ENCODE peak calls at places on chromosomes 4 and X, in five cellular contexts. V is endothelial cell, D is RCC 7860, J is putamen, U is NCI-H1694 treated with DMSO at 0.1 percent for 48 hours. M is an unnamed sample.

GRCh38 chr4:52201705-52202104 is 150.6 kb downstream of the SPATA18 start:
- DNase-seq in J (no peak), U (no peak), D (no peak), V (no peak), M (no peak)

GRCh38 chr4:189497996-189498395 is 442.7 kb upstream of the FRG1 start:
- DNase-seq in D (no peak), V (no peak), U (no peak), J (no peak), M (no peak)

GRCh38 chr4:23930750-23931488 is 41.1 kb upstream of the PPARGC1A start:
- DNase-seq in U (no peak), J (no peak), V (no peak), D (peak; percentile 90), M (peak; percentile 44)

GRCh38 chr4:102477657-102478056 is 23.5 kb upstream of the NFKB1 start:
- DNase-seq in U (no peak), V (no peak), J (no peak), D (no peak), M (no peak)

GRCh38 chr4:151169900-151170299 is 70.5 kb downstream of the RPS3A start:
- DNase-seq in D (no peak), V (no peak), U (no peak), J (no peak), M (no peak)

GRCh38 chrX:57380026-57380796 is 93.7 kb downstream of the FAAH2 start:
- DNase-seq in U (no peak), D (no peak), V (no peak), J (no peak), M (no peak)

GRCh38 chr4:141058739-141059507 is 74.3 kb downstream of the RNF150 start:
- DNase-seq in D (no peak), U (no peak), J (no peak), V (no peak), M (no peak)

GRCh38 chrX:83022020-83022419 is 486.1 kb upstream of the POU3F4 start:
- DNase-seq in U (no peak), V (no peak), J (no peak), D (peak; percentile 5), M (peak; percentile 54)

GRCh38 chr4:148076964-148077363 is 345.1 kb downstream of the ARHGAP10 start:
- DNase-seq in D (no peak), J (no peak), U (no peak), V (no peak), M (no peak)

GRCh38 chr4:100591156-100591876 is 73.5 kb upstream of the EMCN start:
- DNase-seq in J (no peak), U (peak; percentile 7), D (no peak), V (no peak), M (no peak)

GRCh38 chr4:14862881-14863280 is 139.4 kb upstream of the CPEB2 start:
- DNase-seq in U (no peak), J (no peak), V (no peak), D (no peak), M (no peak)

GRCh38 chr4:17511041-17511949 is 595 bp downstream of the QDPR start:
- DNase-seq in J (peak; percentile 53), V (peak; percentile 46), U (no peak), D (no peak), M (no peak)

GRCh38 chr4:148060264-148061138 is 328.6 kb downstream of the ARHGAP10 start:
- DNase-seq in D (no peak), U (no peak), J (no peak), V (no peak), M (no peak)

GRCh38 chrX:134624046-134624430 is 34.2 kb downstream of the PLAC1 start:
- DNase-seq in D (peak; percentile 7), V (no peak), J (no peak), U (no peak), M (no peak)

GRCh38 chrX:146934256-146934655 is 119.7 kb upstream of the CXorf51A start:
- DNase-seq in D (no peak), U (no peak), V (no peak), J (no peak), M (no peak)

GRCh38 chr4:7938513-7939376 is 916 bp downstream of the AFAP1 start:
- DNase-seq in D (no peak), V (peak; percentile 45), J (no peak), U (no peak), M (no peak)

GRCh38 chrX:133435544-133436124 is 20.3 kb upstream of the GPC4 start:
- DNase-seq in J (no peak), D (no peak), U (no peak), V (no peak), M (no peak)

GRCh38 chrX:46710425-46710824 is 48.5 kb downstream of the SLC9A7 start:
- DNase-seq in J (no peak), U (no peak), D (peak; percentile 60), V (no peak), M (no peak)

GRCh38 chrX:85221361-85221760 is 22.2 kb downstream of the SATL1 start:
- DNase-seq in J (no peak), V (no peak), D (no peak), U (no peak), M (no peak)

GRCh38 chrX:144327515-144327914 is 443.6 kb downstream of the UBE2NL start:
- DNase-seq in U (no peak), J (no peak), V (no peak), D (no peak), M (no peak)

GRCh38 chr4:110823251-110823650 is 200.4 kb upstream of the PITX2 start:
- DNase-seq in J (no peak), D (peak; percentile 17), V (no peak), U (no peak), M (no peak)

GRCh38 chrX:13646154-13646549 is 6.8 kb upstream of the TCEANC start:
- DNase-seq in U (peak; percentile 26), V (peak; percentile 50), D (no peak), J (peak; percentile 45), M (no peak)

GRCh38 chr4:147780137-147780777 is 48.4 kb downstream of the ARHGAP10 start:
- DNase-seq in J (no peak), U (no peak), V (no peak), D (no peak), M (no peak)

GRCh38 chr4:73066928-73067327 is 2.6 kb downstream of the COX18 start:
- DNase-seq in U (no peak), J (no peak), V (no peak), D (no peak), M (no peak)

GRCh38 chr4:89072921-89073320 is 15.9 kb upstream of the FAM13A start:
- DNase-seq in U (no peak), D (no peak), J (no peak), V (no peak), M (no peak)

GRCh38 chr4:17642404-17642783 is 28.0 kb downstream of the MED28 start:
- DNase-seq in U (no peak), D (no peak), J (no peak), V (no peak), M (no peak)

GRCh38 chr4:19832388-19832787 is 419.3 kb upstream of the SLIT2 start:
- DNase-seq in D (no peak), V (no peak), J (no peak), U (no peak), M (no peak)

GRCh38 chr4:82797591-82798081 is 960 bp downstream of the SCD5 start:
- DNase-seq in U (no peak), D (no peak), J (no peak), V (no peak), M (no peak)

GRCh38 chrX:150761176-150761818 is 68.1 kb downstream of the MTMR1 start:
- DNase-seq in V (no peak), J (no peak), D (no peak), U (no peak), M (no peak)

GRCh38 chr4:155807021-155807420 is 48.2 kb downstream of the GUCY1B1 start:
- DNase-seq in D (no peak), J (no peak), U (no peak), V (no peak), M (no peak)

GRCh38 chrX:131677655-131678628 is 134.1 kb downstream of the OR13H1 start:
- DNase-seq in U (peak; percentile 7), V (peak; percentile 51), J (peak; percentile 1), D (peak; percentile 6), M (no peak)

GRCh38 chrX:122517781-122518180 is 666.3 kb upstream of the GRIA3 start:
- DNase-seq in J (no peak), D (no peak), U (no peak), V (no peak), M (no peak)

GRCh38 chr4:146333187-146333894 is 119.0 kb downstream of the REELD1 start:
- DNase-seq in J (no peak), V (no peak), U (no peak), D (peak; percentile 70), M (no peak)

GRCh38 chr4:7264694-7265093 is 72.4 kb downstream of the SORCS2 start:
- DNase-seq in J (no peak), D (no peak), V (no peak), U (no peak), M (no peak)